ENCODE peak calls at places on chromosomes 16 and 17, in nine cellular contexts. U is heart right ventricle; R is colonic mucosa; Z is naive thymus-derived CD4-positive, alpha-beta T cell; E is heart left ventricle; B is A673; C is Panc1; Y is adrenal gland; A is aorta. W is an unnamed sample. For H3K36me3 and H3K9me3, the result is how much of the 10 kb centered on the place peaks cover.

GRCh38 chr17:65537845-65538678 is 23.4 kb downstream of the AXIN2 start:
- DNase-seq in U (no peak), R (no peak), Z (peak), E (no peak), B (no peak), C (no peak), Y (no peak), A (peak), W (no peak)

GRCh38 chr16:87391324-87391949 is 699 bp upstream of the MAP1LC3B start:
- DNase-seq in U (peak), R (peak), Z (no peak), E (peak), B (peak), C (no peak), Y (peak), A (peak), W (no peak)

GRCh38 chr17:51869387-51869786 is 289.1 kb downstream of the CA10 start:
- DNase-seq in U (no peak), R (peak), Z (no peak), E (no peak), B (peak), C (no peak), Y (no peak), A (no peak), W (no peak)

GRCh38 chr16:86929149-86929871 is 351.0 kb downstream of the FOXL1 start:
- DNase-seq in U (peak), R (no peak), Z (no peak), E (peak), B (no peak), C (no peak), Y (peak), A (peak), W (peak)

GRCh38 chr17:27158390-27158789 is 135.5 kb upstream of the WSB1 start:
- DNase-seq in U (no peak), R (no peak), Z (no peak), E (no peak), B (no peak), C (no peak), Y (no peak), A (no peak), W (no peak)

GRCh38 chr17:45261577-45262515 is at the start of gene SPATA32:
- DNase-seq in U (peak), R (peak), Z (peak), E (peak), B (peak), C (no peak), Y (peak), A (peak), W (no peak)

GRCh38 chr16:17379121-17379571 is 91.6 kb downstream of the XYLT1 start:
- DNase-seq in U (peak), R (no peak), Z (no peak), E (peak), B (no peak), C (no peak), Y (peak), A (peak), W (peak)

GRCh38 chr17:15406081-15406480 is 61.3 kb downstream of the CDRT4 start:
- DNase-seq in U (no peak), R (no peak), Z (no peak), E (no peak), B (no peak), C (no peak), Y (no peak), A (no peak), W (no peak)

GRCh38 chr16:25063102-25063501 is 47.9 kb upstream of the ARHGAP17 start:
- DNase-seq in U (no peak), R (no peak), Z (no peak), E (no peak), B (no peak), C (no peak), Y (no peak), A (no peak), W (no peak)

GRCh38 chr17:44968225-44969143 is at the start of gene C1QL1:
- DNase-seq in U (peak), R (peak), Z (peak), E (peak), B (peak), C (no peak), Y (peak), A (peak), W (peak)

GRCh38 chr16:19872179-19872863 is 12.3 kb downstream of the GPRC5B start:
- DNase-seq in U (no peak), R (no peak), Z (no peak), E (no peak), B (no peak), C (no peak), Y (no peak), A (no peak), W (no peak)

GRCh38 chr17:15912416-15912955 is 32.4 kb upstream of the ADORA2B start:
- DNase-seq in U (no peak), R (no peak), Z (no peak), E (no peak), B (no peak), C (no peak), Y (no peak), A (no peak), W (no peak)

GRCh38 chr16:79528281-79528680 is 72.3 kb downstream of the MAF start:
- DNase-seq in U (no peak), R (no peak), Z (no peak), E (no peak), B (no peak), C (no peak), Y (no peak), A (no peak), W (no peak)

GRCh38 chr16:57723170-57723569 is 12.4 kb upstream of the KATNB1 start:
- DNase-seq in U (no peak), R (no peak), Z (no peak), E (no peak), B (no peak), C (no peak), Y (no peak), A (no peak), W (no peak)

GRCh38 chr17:52827526-52827925 is 669.0 kb upstream of the CA10 start:
- DNase-seq in U (no peak), R (peak), Z (no peak), E (no peak), B (no peak), C (no peak), Y (no peak), A (no peak), W (no peak)

GRCh38 chr16:25126820-25127232 is 15.3 kb downstream of the LCMT1 start:
- DNase-seq in U (no peak), R (peak), Z (peak), E (no peak), B (peak), C (no peak), Y (peak), A (no peak), W (peak)

GRCh38 chr17:18109935-18110334 is 1.4 kb downstream of the MYO15A start:
- DNase-seq in U (no peak), R (no peak), Z (no peak), E (no peak), B (no peak), C (no peak), Y (no peak), A (no peak), W (no peak)

GRCh38 chr16:86941731-86942468 is 363.6 kb downstream of the FOXL1 start:
- DNase-seq in U (no peak), R (no peak), Z (no peak), E (no peak), B (no peak), C (no peak), Y (no peak), A (peak), W (no peak)

GRCh38 chr17:50270430-50271172 is 3.7 kb upstream of the TMEM92 start:
- DNase-seq in U (peak), R (peak), Z (peak), E (peak), B (no peak), C (no peak), Y (peak), A (peak), W (peak)

GRCh38 chr16:82715833-82716232 is 89.1 kb downstream of the CDH13 start:
- DNase-seq in U (peak), R (no peak), Z (no peak), E (peak), B (no peak), C (no peak), Y (no peak), A (no peak), W (no peak)

GRCh38 chr16:50340578-50340977 is 28.2 kb downstream of the BRD7 start:
- DNase-seq in U (no peak), R (no peak), Z (no peak), E (no peak), B (no peak), C (no peak), Y (no peak), A (no peak), W (peak)

GRCh38 chr17:56392274-56392673 is 201.2 kb upstream of the NOG start:
- DNase-seq in U (no peak), R (no peak), Z (no peak), E (no peak), B (no peak), C (no peak), Y (no peak), A (no peak), W (peak)

GRCh38 chr16:81774348-81774747 is 4.7 kb upstream of the PLCG2 start:
- DNase-seq in U (peak), R (no peak), Z (no peak), E (peak), B (no peak), C (no peak), Y (no peak), A (no peak), W (no peak)

GRCh38 chr17:77666480-77666879 is 292.0 kb upstream of the TNRC6C start:
- DNase-seq in U (no peak), R (no peak), Z (no peak), E (no peak), B (peak), C (no peak), Y (no peak), A (no peak), W (no peak)

GRCh38 chr17:50211249-50212120 is 10.1 kb upstream of the COL1A1 start:
- DNase-seq in U (no peak), R (no peak), Z (peak), E (no peak), B (no peak), C (no peak), Y (no peak), A (peak), W (peak)

GRCh38 chr17:57881143-57881542 is 31.3 kb upstream of the MRPS23 start:
- DNase-seq in U (peak), R (no peak), Z (no peak), E (peak), B (no peak), C (no peak), Y (no peak), A (no peak), W (peak)

GRCh38 chr17:44794699-44795413 is 35.2 kb downstream of the GJC1 start:
- DNase-seq in U (no peak), R (no peak), Z (no peak), E (peak), B (peak), C (peak), Y (no peak), A (no peak), W (peak)

GRCh38 chr16:1945559-1946391 is 2.8 kb upstream of the MSRB1 start:
- DNase-seq in U (no peak), R (no peak), Z (no peak), E (no peak), B (no peak), C (no peak), Y (no peak), A (no peak), W (no peak)

GRCh38 chr17:64682261-64683181 is 20.4 kb upstream of the SMURF2 start:
- DNase-seq in U (no peak), R (no peak), Z (no peak), E (no peak), B (no peak), C (no peak), Y (no peak), A (no peak), W (peak)

GRCh38 chr16:5863207-5863606 is 765.6 kb upstream of the EEF2KMT start:
- DNase-seq in U (no peak), R (no peak), Z (no peak), E (no peak), B (no peak), C (no peak), Y (no peak), A (no peak), W (no peak)

GRCh38 chr16:50530277-50531236 is 17.6 kb upstream of the NKD1 start:
- DNase-seq in U (no peak), R (no peak), Z (no peak), E (no peak), B (no peak), C (no peak), Y (no peak), A (no peak), W (no peak)

GRCh38 chr16:49604602-49605001 is 231.0 kb downstream of the C16orf78 start:
- DNase-seq in U (no peak), R (no peak), Z (no peak), E (no peak), B (no peak), C (no peak), Y (no peak), A (no peak), W (no peak)

GRCh38 chr17:53627511-53627910 is 195.2 kb upstream of the KIF2B start:
- DNase-seq in U (no peak), R (no peak), Z (no peak), E (no peak), B (peak), C (no peak), Y (no peak), A (no peak), W (peak)

GRCh38 chr17:79104898-79105600 is 30.4 kb downstream of the ENGASE start:
- DNase-seq in U (no peak), R (no peak), Z (no peak), E (no peak), B (no peak), C (no peak), Y (no peak), A (no peak), W (no peak)

GRCh38 chr17:53499277-53499676 is 323.4 kb upstream of the KIF2B start:
- DNase-seq in U (no peak), R (no peak), Z (no peak), E (no peak), B (no peak), C (no peak), Y (no peak), A (no peak), W (no peak)

GRCh38 chr17:17702370-17702769 is 21.1 kb downstream of the RAI1 start:
- DNase-seq in U (no peak), R (no peak), Z (no peak), E (no peak), B (no peak), C (no peak), Y (no peak), A (no peak), W (no peak)

GRCh38 chr17:42111901-42112551 is 488 bp downstream of the DHX58 start:
- DNase-seq in U (no peak), R (peak), Z (peak), E (no peak), B (peak), C (no peak), Y (peak), A (peak), W (no peak)

GRCh38 chr17:75561927-75562603 is 25.5 kb upstream of the MYO15B start:
- DNase-seq in U (no peak), R (no peak), Z (no peak), E (no peak), B (no peak), C (no peak), Y (no peak), A (no peak), W (peak)

GRCh38 chr16:6611535-6611934 is 721.1 kb upstream of the RBFOX1 start:
- DNase-seq in U (no peak), R (no peak), Z (no peak), E (no peak), B (peak), C (no peak), Y (no peak), A (no peak), W (no peak)

GRCh38 chr17:45146616-45147101 is 1.6 kb upstream of the HEXIM1 start:
- DNase-seq in U (no peak), R (peak), Z (no peak), E (no peak), B (no peak), C (no peak), Y (peak), A (no peak), W (peak)

DNA sequence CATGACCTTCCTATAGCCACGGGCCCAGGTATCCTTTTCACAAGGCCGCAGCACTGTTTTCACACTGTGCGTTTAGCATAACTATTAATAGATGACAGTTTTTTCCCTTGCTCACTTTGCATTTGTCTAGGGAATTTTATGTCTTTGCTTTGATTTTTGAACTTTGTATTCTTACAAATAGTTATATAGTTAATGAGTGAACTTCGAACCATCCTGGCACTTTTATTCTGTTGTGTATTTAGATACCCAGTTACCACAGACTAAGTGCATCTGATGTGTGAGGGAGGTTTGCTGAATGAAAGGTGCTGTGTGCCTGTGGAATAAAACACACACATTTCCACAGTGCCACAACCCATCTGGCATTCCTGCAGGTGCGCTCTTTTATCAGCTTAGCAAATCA is 37.4 kb downstream of the USP10 start:
- DNase-seq in U (no peak), R (no peak), Z (no peak), E (no peak), B (no peak), C (no peak), Y (no peak), A (no peak), W (no peak)
- H3K36me3 ChIP-seq in U (under half), R (under half), Z (under half), E (under half), B (under half), C (under half), Y (under half), A (under half), W (under half)

DNA sequence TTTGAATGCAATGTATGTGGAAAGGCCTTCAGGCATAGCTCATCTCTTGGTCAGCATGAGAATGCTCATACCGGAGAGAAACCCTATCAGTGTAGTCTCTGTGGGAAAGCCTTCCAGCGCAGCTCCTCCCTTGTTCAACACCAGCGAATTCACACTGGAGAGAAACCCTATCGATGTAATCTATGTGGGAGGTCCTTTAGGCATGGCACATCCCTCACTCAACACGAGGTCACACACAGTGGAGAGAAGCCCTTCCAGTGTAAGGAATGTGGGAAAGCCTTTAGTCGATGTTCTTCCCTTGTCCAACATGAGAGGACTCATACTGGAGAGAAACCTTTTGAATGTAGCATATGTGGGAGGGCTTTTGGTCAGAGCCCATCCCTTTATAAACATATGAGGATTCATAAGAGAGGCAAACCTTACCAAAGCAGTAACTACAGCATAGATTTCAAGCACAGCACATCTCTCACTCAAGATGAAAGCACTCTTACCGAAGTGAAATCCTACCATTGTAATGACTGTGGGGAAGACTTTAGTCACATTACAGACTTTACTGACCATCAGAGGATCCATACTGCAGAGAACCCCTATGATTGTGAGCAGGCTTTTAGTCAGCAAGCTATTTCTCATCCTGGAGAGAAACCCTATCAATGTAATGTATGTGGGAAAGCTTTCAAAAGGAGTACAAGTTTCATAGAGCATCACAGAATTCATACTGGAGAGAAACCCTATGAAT is 24.7 kb downstream of the ZFP90 start:
- DNase-seq in U (no peak), R (no peak), Z (no peak), E (no peak), B (no peak), C (no peak), Y (no peak), A (no peak), W (no peak)
- H3K9me3 ChIP-seq in U (half or more), R (under half), Z (under half), E (half or more), B (half or more), C (half or more), Y (under half), A (under half), W (half or more)

GRCh38 chr16:69482410-69482951 is 58.1 kb downstream of the CYB5B start:
- DNase-seq in U (peak), R (peak), Z (no peak), E (peak), B (peak), C (no peak), Y (peak), A (peak), W (peak)
- H3K4me3 ChIP-seq in U (peak), R (no peak), Z (no peak), E (peak), B (no peak), C (no peak), Y (no peak), A (no peak), W (no peak)

GRCh38 chr17:2931901-2932300 is 131.5 kb downstream of the OR1D5 start:
- DNase-seq in U (no peak), R (no peak), Z (no peak), E (no peak), B (no peak), C (no peak), Y (no peak), A (no peak), W (no peak)
- H3K36me3 ChIP-seq in U (under half), R (under half), Z (under half), E (under half), B (under half), C (under half), Y (under half), A (under half), W (under half)

GRCh38 chr16:31260136-31260931 is 559 bp downstream of the ITGAM start:
- DNase-seq in U (no peak), R (no peak), Z (no peak), E (no peak), B (no peak), C (no peak), Y (no peak), A (no peak), W (no peak)

GRCh38 chr16:31265329-31266245 is 5.8 kb downstream of the ITGAM start:
- DNase-seq in U (no peak), R (no peak), Z (peak), E (no peak), B (peak), C (no peak), Y (no peak), A (peak), W (peak)

GRCh38 chr16:31258366-31258765 is 1.4 kb upstream of the ITGAM start:
- DNase-seq in U (no peak), R (no peak), Z (no peak), E (no peak), B (no peak), C (no peak), Y (no peak), A (no peak), W (no peak)

GRCh38 chr16:31267332-31268032 is 7.7 kb downstream of the ITGAM start:
- DNase-seq in U (no peak), R (no peak), Z (no peak), E (no peak), B (no peak), C (no peak), Y (no peak), A (no peak), W (peak)

GRCh38 chr16:31262084-31262483 is 2.3 kb downstream of the ITGAM start:
- DNase-seq in U (no peak), R (no peak), Z (no peak), E (no peak), B (peak), C (no peak), Y (no peak), A (no peak), W (no peak)
- H3K9me3 ChIP-seq in U (under half), R (under half), Z (under half), E (under half), B (under half), C (under half), Y (under half), A (under half), W (under half)

DNA sequence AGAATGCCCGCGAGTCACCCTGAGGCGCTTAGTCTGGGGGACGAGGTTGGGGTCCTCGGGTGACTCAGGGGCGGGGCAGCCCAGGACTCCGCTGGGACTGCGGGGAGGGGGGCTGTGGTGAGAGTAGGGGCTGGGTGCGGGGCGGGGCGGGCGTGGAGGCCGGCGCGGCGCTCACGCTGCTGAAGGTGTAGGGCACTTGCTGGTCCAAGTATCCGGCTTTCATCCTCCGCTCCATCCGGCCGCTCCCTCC is 832 bp downstream of the ETV4 start:
- DNase-seq in U (peak), R (no peak), Z (no peak), E (no peak), B (peak), C (no peak), Y (no peak), A (peak), W (peak)
- H3K4me3 ChIP-seq in U (peak), R (peak), Z (peak), E (peak), B (peak), C (peak), Y (peak), A (peak), W (peak)

W was measured in astrocyte.